ENCODE peak calls at places on chromosomes 11 and 22, in seven cellular contexts. W is mucosa of descending colon, S is astrocyte of the cerebellum, B is bronchial epithelial cell, M is colonic mucosa, J is thoracic aorta, L is ovary. U is an unnamed sample.

GRCh38 chr11:107591446-107592236 is 694 bp downstream of the ELMOD1 start:
- DNase-seq in J (no peak), W (no peak), M (no peak), L (no peak), B (no peak), S (no peak), U (no peak)

GRCh38 chr11:35734669-35735068 is 72.1 kb downstream of the TRIM44 start:
- DNase-seq in B (no peak), W (no peak), S (no peak), L (no peak), J (no peak), M (no peak), U (no peak)

GRCh38 chr11:110486176-110486575 is 56.4 kb downstream of the FDX1 start:
- DNase-seq in S (no peak), J (no peak), L (no peak), B (no peak), W (no peak), M (no peak), U (no peak)

GRCh38 chr22:23832226-23833016 is 6.4 kb downstream of the DERL3 start:
- DNase-seq in L (no peak), B (no peak), J (no peak), S (no peak), W (peak; percentile 36), M (no peak), U (no peak)

GRCh38 chr11:77158041-77158695 is 30.1 kb downstream of the MYO7A start:
- DNase-seq in S (no peak), W (peak; percentile 44), J (no peak), B (no peak), L (no peak), M (no peak), U (no peak)

GRCh38 chr11:294795-295194 is 4.5 kb downstream of the IFITM5 start:
- DNase-seq in S (no peak), B (no peak), L (no peak), J (no peak), W (no peak), M (no peak), U (no peak)

GRCh38 chr11:108278546-108278945 is 55.7 kb downstream of the ATM start:
- DNase-seq in J (no peak), B (no peak), W (no peak), L (no peak), S (no peak), M (no peak), U (no peak)

GRCh38 chr22:49959782-49960158 is 802 bp upstream of the PIM3 start:
- DNase-seq in L (peak; percentile 74), S (no peak), J (no peak), B (peak; percentile 54), W (peak; percentile 87), M (peak; percentile 68), U (no peak)

GRCh38 chr11:94910281-94910680 is 63.1 kb downstream of the CWC15 start:
- DNase-seq in L (no peak), J (no peak), B (no peak), S (no peak), M (no peak), W (no peak), U (no peak)

GRCh38 chr11:44784438-44784760 is 57.6 kb downstream of the TSPAN18 start:
- DNase-seq in W (no peak), S (no peak), J (no peak), B (no peak), M (no peak), L (no peak), U (no peak)

GRCh38 chr11:116600930-116601329 is 171.9 kb downstream of the BUD13 start:
- DNase-seq in W (no peak), S (no peak), M (no peak), L (no peak), J (no peak), B (no peak), U (no peak)

GRCh38 chr11:19201737-19202605 is at the start of gene CSRP3:
- DNase-seq in L (no peak), J (no peak), M (no peak), B (no peak), S (no peak), W (no peak), U (no peak)

GRCh38 chr11:1162498-1163311 is 5.0 kb downstream of the MUC5AC start:
- DNase-seq in S (no peak), L (peak; percentile 7), M (no peak), W (peak; percentile 36), B (no peak), J (no peak), U (no peak)

GRCh38 chr11:57205046-57205671 is 23.4 kb downstream of the LRRC55 start:
- DNase-seq in L (no peak), S (peak; percentile 2), J (no peak), M (no peak), W (no peak), B (peak; percentile 15), U (peak; percentile 38)

GRCh38 chr22:17434856-17435255 is 65.6 kb downstream of the CECR2 start:
- DNase-seq in M (no peak), J (no peak), W (no peak), S (no peak), B (peak; percentile 10), L (no peak), U (no peak)

GRCh38 chr11:7548659-7549283 is 35.0 kb downstream of the PPFIBP2 start:
- DNase-seq in B (no peak), M (peak; percentile 63), L (no peak), W (no peak), J (no peak), S (no peak), U (no peak)

GRCh38 chr22:36732609-36733008 is 29.1 kb upstream of the CACNG2 start:
- DNase-seq in W (no peak), M (no peak), B (no peak), J (no peak), S (no peak), L (peak; percentile 1), U (no peak)

GRCh38 chr11:131978351-131978750 is 607.9 kb downstream of the NTM start:
- DNase-seq in L (no peak), W (no peak), S (no peak), B (no peak), M (no peak), J (no peak), U (no peak)

GRCh38 chr11:134666273-134667174 is 254.5 kb upstream of the B3GAT1 start:
- DNase-seq in W (no peak), B (no peak), M (no peak), S (no peak), J (no peak), L (no peak), U (no peak)

GRCh38 chr11:30983810-30984441 is 385.6 kb downstream of the DCDC1 start:
- DNase-seq in B (no peak), L (no peak), M (no peak), J (no peak), W (no peak), S (no peak), U (no peak)

GRCh38 chr11:104637652-104638170 is 260.5 kb downstream of the CASP12 start:
- DNase-seq in L (no peak), J (no peak), B (no peak), W (no peak), M (no peak), S (no peak), U (no peak)

GRCh38 chr11:134566311-134566710 is 154.3 kb upstream of the B3GAT1 start:
- DNase-seq in M (no peak), L (no peak), S (no peak), J (no peak), W (no peak), B (no peak), U (no peak)

DNA sequence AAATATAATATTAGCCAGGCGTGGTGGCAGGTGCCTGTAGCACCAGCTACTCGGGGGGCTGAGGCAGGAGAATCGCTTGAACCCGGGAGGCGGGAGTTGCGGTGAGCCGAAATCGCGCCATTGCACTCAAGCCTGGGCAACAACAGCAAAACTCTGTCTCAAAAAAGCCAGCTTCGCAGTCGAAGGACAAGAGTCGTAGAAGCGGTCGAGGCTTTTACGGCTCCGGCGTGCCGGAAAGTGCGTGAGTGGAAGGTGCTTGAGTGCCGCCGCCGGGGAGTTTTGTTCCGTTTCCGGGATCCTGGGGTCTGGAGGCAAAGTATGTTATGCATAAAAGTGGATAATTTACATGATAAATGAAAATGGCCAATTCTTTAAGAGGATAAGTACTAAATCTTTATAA is 43.6 kb downstream of the SYN3 start:
- DNase-seq in L (no peak), M (no peak), W (no peak), J (no peak), S (no peak), B (no peak), U (no peak)
- H3K4me3 ChIP-seq in L (no peak overlapping the region), M (no peak overlapping the region), W (no peak overlapping the region), J (no peak overlapping the region), S (no peak overlapping the region), B (no peak overlapping the region), U (no peak overlapping the region)

GRCh38 chr11:69409812-69410645 is 71.4 kb upstream of the LINC01488 start:
- DNase-seq in L (no peak), J (no peak), B (no peak), S (no peak), W (no peak), M (no peak), U (no peak)
- TF ChIP-seq CTCF in L (no peak), J (no peak), B (no peak), S (no peak), W (no peak), M (no peak), U (no peak)

GRCh38 chr11:122179966-122180365 is 64.0 kb upstream of the BLID start:
- DNase-seq in J (no peak), B (no peak), L (no peak), M (no peak), S (no peak), W (no peak), U (no peak)

GRCh38 chr11:122181893-122182292 is 65.9 kb upstream of the BLID start:
- DNase-seq in W (no peak), B (peak; percentile 59), M (no peak), J (no peak), S (no peak), L (no peak), U (no peak)

GRCh38 chr11:122181372-122181771 is 65.4 kb upstream of the BLID start:
- DNase-seq in M (no peak), J (no peak), B (no peak), S (no peak), W (no peak), L (no peak), U (no peak)

GRCh38 chr11:122178795-122179194 is 62.8 kb upstream of the BLID start:
- DNase-seq in S (no peak), B (no peak), J (no peak), M (no peak), W (no peak), L (no peak), U (no peak)

GRCh38 chr11:122180435-122180834 is 64.4 kb upstream of the BLID start:
- DNase-seq in M (no peak), B (peak; percentile 88), S (no peak), L (no peak), W (no peak), J (peak; percentile 60), U (peak; percentile 97)
- H3K4me3 ChIP-seq in M (no peak overlapping the region), B (no peak overlapping the region), S (peak overlapping the region; percentile 53), L (no peak overlapping the region), W (no peak overlapping the region), J (peak overlapping the region; percentile 47), U (peak overlapping the region; percentile 59)

DNA sequence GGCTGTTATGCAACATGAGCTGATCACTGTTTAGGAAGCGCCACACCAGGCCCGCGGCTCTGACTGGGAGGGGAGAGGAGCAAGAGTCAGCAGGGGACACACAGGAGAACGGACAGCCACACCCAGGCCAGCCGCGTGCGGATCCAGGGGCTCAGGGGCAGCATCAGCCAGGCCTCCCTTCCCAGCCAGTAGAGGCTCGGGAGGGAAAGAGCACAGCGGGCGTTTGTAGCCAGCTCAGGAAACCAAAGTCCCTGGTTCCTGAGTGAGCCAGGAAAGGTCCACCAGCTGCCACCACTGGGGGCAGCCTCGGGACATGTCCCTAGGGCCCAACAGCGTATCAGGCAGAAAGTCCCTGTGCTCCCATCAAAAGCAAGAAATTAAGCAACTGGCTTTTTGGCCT is 71.8 kb upstream of the PITPNB start:
- DNase-seq in J (no peak), L (peak; percentile 37), B (no peak), S (no peak), M (peak; percentile 27), W (no peak), U (no peak)
- TF ChIP-seq CTCF in J (peak; percentile 57), L (no peak), B (peak; percentile 55), S (peak; percentile 38), M (peak; percentile 19), W (no peak), U (peak; percentile 38)

U was measured in BJ.